ENCODE peak calls at places on chromosomes 13 and 19, in seven cellular contexts. E, G, D, L, H, Y and Q are unnamed samples. For H3K27me3, the result is how much of the 10 kb centered on the place peaks cover.

GRCh38 chr13:40438999-40439797 is 227.2 kb downstream of the FOXO1 start:
- DNase-seq in E (no peak), G (no peak), L (no peak), D (no peak), Y (no peak), H (no peak), Q (peak)

GRCh38 chr13:64725492-64725891 is 2504.6 kb downstream of the PCDH9 start:
- DNase-seq in Y (no peak), E (no peak), G (no peak), H (no peak), D (no peak), L (no peak), Q (no peak)

GRCh38 chr13:46334008-46334407 is 53.0 kb downstream of the RUBCNL start:
- DNase-seq in L (no peak), G (no peak), E (no peak), Y (no peak), H (no peak), D (no peak), Q (no peak)

GRCh38 chr13:32428581-32429072 is 697 bp upstream of the N4BP2L1 start:
- DNase-seq in E (no peak), L (no peak), Y (no peak), G (no peak), H (no peak), D (no peak), Q (no peak)

GRCh38 chr13:43180837-43181236 is 157.5 kb downstream of the DNAJC15 start:
- DNase-seq in L (no peak), G (no peak), E (no peak), H (no peak), Y (no peak), D (no peak), Q (no peak)

GRCh38 chr13:25217023-25217909 is 45.2 kb upstream of the AMER2 start:
- DNase-seq in H (no peak), L (peak), G (no peak), E (no peak), Y (no peak), D (no peak), Q (no peak)

GRCh38 chr19:2791876-2792275 is 6.6 kb downstream of the THOP1 start:
- DNase-seq in E (no peak), Y (no peak), L (no peak), G (no peak), H (no peak), D (no peak), Q (no peak)

GRCh38 chr19:5882421-5882968 is 12.2 kb upstream of the FUT5 start:
- DNase-seq in E (no peak), D (no peak), H (no peak), L (no peak), G (no peak), Y (no peak), Q (peak)

GRCh38 chr13:71378992-71379905 is 487.8 kb downstream of the DACH1 start:
- DNase-seq in E (no peak), G (no peak), H (no peak), L (no peak), Y (no peak), D (no peak), Q (no peak)

GRCh38 chr13:40389081-40389641 is 277.3 kb downstream of the FOXO1 start:
- DNase-seq in G (no peak), L (no peak), E (no peak), D (no peak), H (no peak), Y (no peak), Q (no peak)

GRCh38 chr19:45497791-45498190 is 452 bp upstream of the PPM1N start:
- DNase-seq in D (no peak), Y (no peak), L (no peak), G (peak), H (no peak), E (no peak), Q (no peak)

GRCh38 chr13:54206601-54207000 is 1178.0 kb downstream of the OLFM4 start:
- DNase-seq in G (no peak), D (no peak), L (no peak), Y (no peak), H (no peak), E (no peak), Q (no peak)

GRCh38 chr13:66405908-66406802 is 824.0 kb downstream of the PCDH9 start:
- DNase-seq in G (peak), E (no peak), L (no peak), H (peak), Y (no peak), D (no peak), Q (no peak)

DNA sequence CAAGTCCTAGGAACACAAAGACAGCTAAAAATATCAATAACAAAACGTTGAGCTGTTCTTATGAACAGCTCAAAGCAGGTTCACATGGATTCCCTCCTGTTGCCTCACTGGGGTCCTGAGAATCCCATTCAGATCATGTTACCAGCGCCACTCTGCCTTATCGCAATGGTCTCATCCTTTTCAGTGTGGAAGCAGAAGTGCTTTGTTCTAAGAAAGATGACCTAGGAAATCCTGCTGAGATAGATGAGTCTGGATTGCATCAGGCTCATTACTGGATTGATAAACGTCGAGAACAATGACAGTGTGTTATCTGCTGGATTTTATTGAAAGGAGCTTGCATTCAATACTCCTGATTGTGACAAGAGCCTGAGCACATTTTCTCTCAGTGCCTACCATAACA is 87.0 kb downstream of the SLAIN1 start:
- DNase-seq in G (peak), H (no peak), L (peak), Y (no peak), E (no peak), D (no peak), Q (no peak)
- H3K27me3 ChIP-seq in G (under half), H (under half), L (under half), Y (under half), E (under half), D (under half), Q (under half)

GRCh38 chr19:14150041-14150769 is 13.8 kb upstream of the ASF1B start:
- DNase-seq in Y (no peak), H (no peak), G (no peak), L (no peak), D (no peak), E (peak), Q (no peak)
- H3K4me3 ChIP-seq in Y (peak), H (no peak), G (no peak), L (no peak), D (no peak), E (no peak), Q (no peak)

GRCh38 chr19:763869-764268 is 13.0 kb downstream of the MISP start:
- DNase-seq in H (no peak), E (no peak), D (no peak), G (no peak), L (no peak), Y (no peak), Q (no peak)
- H3K27me3 ChIP-seq in H (under half), E (under half), D (under half), G (under half), L (under half), Y (under half), Q (under half)

GRCh38 chr13:44191103-44191502 is 182.5 kb upstream of the SERP2 start:
- DNase-seq in E (no peak), L (no peak), G (no peak), Y (no peak), H (no peak), D (no peak), Q (no peak)

GRCh38 chr13:44193731-44194130 is 179.9 kb upstream of the SERP2 start:
- DNase-seq in H (no peak), L (no peak), E (no peak), G (no peak), D (no peak), Y (no peak), Q (no peak)

GRCh38 chr13:44189085-44189484 is 184.5 kb upstream of the SERP2 start:
- DNase-seq in H (no peak), L (no peak), E (no peak), Y (no peak), D (no peak), G (no peak), Q (no peak)

GRCh38 chr13:44188257-44188656 is 185.4 kb upstream of the SERP2 start:
- DNase-seq in L (no peak), Y (no peak), G (no peak), E (no peak), H (peak), D (no peak), Q (peak)

GRCh38 chr13:44191504-44192171 is 182.0 kb upstream of the SERP2 start:
- DNase-seq in Y (no peak), L (peak), E (peak), G (peak), D (no peak), H (no peak), Q (peak)
- H3K4me3 ChIP-seq in Y (peak), L (no peak), E (no peak), G (no peak), D (no peak), H (no peak), Q (no peak)

GRCh38 chr13:106337096-106337495 is 198.4 kb downstream of the EFNB2 start:
- DNase-seq in G (no peak), Y (no peak), L (no peak), D (no peak), H (no peak), E (no peak), Q (no peak)
- H3K27me3 ChIP-seq in G (under half), Y (under half), L (under half), D (under half), H (under half), E (under half), Q (under half)

GRCh38 chr13:101916108-101916757 is 463.8 kb downstream of the ITGBL1 start:
- DNase-seq in D (peak), E (peak), H (no peak), L (peak), G (peak), Y (no peak), Q (no peak)
- H3K4me3 ChIP-seq in D (peak), E (peak), H (no peak), L (peak), G (peak), Y (peak), Q (no peak)